ENCODE peak calls at places on chromosomes 4 and X, in ten cellular contexts. One of them, this sample, is unnamed.

GRCh38 chr4:24471623-24472510 is 112.5 kb downstream of the DHX15 start:
- DNase-seq in SW480: peak
- DNase-seq in natural killer cell treated with Interleukin-12 subunit alpha and Interleukin-12 subunit beta and Interleukin-15 and Interleukin-18, amount 100 ng/mL, for 72 hours: no peak
- DNase-seq in progenitor cell of endocrine pancreas: peak
- DNase-seq in naive thymus-derived CD8-positive, alpha-beta T cell: no peak
- DNase-seq in NCI-H1436: no peak
- DNase-seq in left ventricle myocardium inferior: peak
- DNase-seq in GM04503: no peak
- DNase-seq in GM19239: no peak
- DNase-seq in lower leg skin: no peak
- DNase-seq in this sample: no peak

GRCh38 chrX:34918856-34919255 is 23.7 kb upstream of the FAM47B start:
- DNase-seq in SW480: peak
- DNase-seq in natural killer cell treated with Interleukin-12 subunit alpha and Interleukin-12 subunit beta and Interleukin-15 and Interleukin-18, amount 100 ng/mL, for 72 hours: no peak
- DNase-seq in progenitor cell of endocrine pancreas: no peak
- DNase-seq in naive thymus-derived CD8-positive, alpha-beta T cell: no peak
- DNase-seq in NCI-H1436: no peak
- DNase-seq in left ventricle myocardium inferior: no peak
- DNase-seq in GM04503: peak
- DNase-seq in GM19239: no peak
- DNase-seq in lower leg skin: no peak
- DNase-seq in this sample: no peak

GRCh38 chr4:74529284-74530041 is 84.5 kb downstream of the AREG start:
- DNase-seq in SW480: no peak
- DNase-seq in natural killer cell treated with Interleukin-12 subunit alpha and Interleukin-12 subunit beta and Interleukin-15 and Interleukin-18, amount 100 ng/mL, for 72 hours: no peak
- DNase-seq in progenitor cell of endocrine pancreas: no peak
- DNase-seq in naive thymus-derived CD8-positive, alpha-beta T cell: no peak
- DNase-seq in NCI-H1436: no peak
- DNase-seq in left ventricle myocardium inferior: no peak
- DNase-seq in GM04503: no peak
- DNase-seq in GM19239: no peak
- DNase-seq in lower leg skin: no peak
- DNase-seq in this sample: no peak

GRCh38 chr4:177484613-177485021 is 42.4 kb upstream of the AGA start:
- DNase-seq in SW480: peak
- DNase-seq in natural killer cell treated with Interleukin-12 subunit alpha and Interleukin-12 subunit beta and Interleukin-15 and Interleukin-18, amount 100 ng/mL, for 72 hours: no peak
- DNase-seq in progenitor cell of endocrine pancreas: no peak
- DNase-seq in naive thymus-derived CD8-positive, alpha-beta T cell: no peak
- DNase-seq in NCI-H1436: no peak
- DNase-seq in left ventricle myocardium inferior: no peak
- DNase-seq in GM04503: peak
- DNase-seq in GM19239: no peak
- DNase-seq in lower leg skin: no peak
- DNase-seq in this sample: no peak

GRCh38 chr4:18980516-18981233 is 959.1 kb upstream of the LCORL start:
- DNase-seq in SW480: no peak
- DNase-seq in natural killer cell treated with Interleukin-12 subunit alpha and Interleukin-12 subunit beta and Interleukin-15 and Interleukin-18, amount 100 ng/mL, for 72 hours: no peak
- DNase-seq in progenitor cell of endocrine pancreas: no peak
- DNase-seq in naive thymus-derived CD8-positive, alpha-beta T cell: no peak
- DNase-seq in NCI-H1436: no peak
- DNase-seq in left ventricle myocardium inferior: no peak
- DNase-seq in GM04503: no peak
- DNase-seq in GM19239: no peak
- DNase-seq in lower leg skin: no peak
- DNase-seq in this sample: no peak

GRCh38 chr4:54367059-54367458 is 138.0 kb downstream of the PDGFRA start:
- DNase-seq in SW480: no peak
- DNase-seq in natural killer cell treated with Interleukin-12 subunit alpha and Interleukin-12 subunit beta and Interleukin-15 and Interleukin-18, amount 100 ng/mL, for 72 hours: no peak
- DNase-seq in progenitor cell of endocrine pancreas: no peak
- DNase-seq in naive thymus-derived CD8-positive, alpha-beta T cell: no peak
- DNase-seq in NCI-H1436: no peak
- DNase-seq in left ventricle myocardium inferior: no peak
- DNase-seq in GM04503: no peak
- DNase-seq in GM19239: no peak
- DNase-seq in lower leg skin: no peak
- DNase-seq in this sample: no peak

GRCh38 chr4:176549161-176549865 is 229.5 kb downstream of the SPCS3 start:
- DNase-seq in SW480: no peak
- DNase-seq in natural killer cell treated with Interleukin-12 subunit alpha and Interleukin-12 subunit beta and Interleukin-15 and Interleukin-18, amount 100 ng/mL, for 72 hours: no peak
- DNase-seq in progenitor cell of endocrine pancreas: no peak
- DNase-seq in naive thymus-derived CD8-positive, alpha-beta T cell: no peak
- DNase-seq in NCI-H1436: no peak
- DNase-seq in left ventricle myocardium inferior: no peak
- DNase-seq in GM04503: no peak
- DNase-seq in GM19239: no peak
- DNase-seq in lower leg skin: no peak
- DNase-seq in this sample: no peak

GRCh38 chrX:24231169-24231568 is 81.6 kb downstream of the ZFX start:
- DNase-seq in SW480: peak
- DNase-seq in natural killer cell treated with Interleukin-12 subunit alpha and Interleukin-12 subunit beta and Interleukin-15 and Interleukin-18, amount 100 ng/mL, for 72 hours: no peak
- DNase-seq in progenitor cell of endocrine pancreas: no peak
- DNase-seq in naive thymus-derived CD8-positive, alpha-beta T cell: no peak
- DNase-seq in NCI-H1436: no peak
- DNase-seq in left ventricle myocardium inferior: no peak
- DNase-seq in GM04503: peak
- DNase-seq in GM19239: no peak
- DNase-seq in lower leg skin: no peak
- DNase-seq in this sample: no peak

GRCh38 chr4:109977854-109978501 is 65.3 kb downstream of the EGF start:
- DNase-seq in SW480: peak
- DNase-seq in natural killer cell treated with Interleukin-12 subunit alpha and Interleukin-12 subunit beta and Interleukin-15 and Interleukin-18, amount 100 ng/mL, for 72 hours: no peak
- DNase-seq in progenitor cell of endocrine pancreas: no peak
- DNase-seq in naive thymus-derived CD8-positive, alpha-beta T cell: peak
- DNase-seq in NCI-H1436: no peak
- DNase-seq in left ventricle myocardium inferior: no peak
- DNase-seq in GM04503: no peak
- DNase-seq in GM19239: no peak
- DNase-seq in lower leg skin: no peak
- DNase-seq in this sample: no peak

GRCh38 chr4:174753031-174753430 is 76.0 kb downstream of the GLRA3 start:
- DNase-seq in SW480: no peak
- DNase-seq in natural killer cell treated with Interleukin-12 subunit alpha and Interleukin-12 subunit beta and Interleukin-15 and Interleukin-18, amount 100 ng/mL, for 72 hours: no peak
- DNase-seq in progenitor cell of endocrine pancreas: no peak
- DNase-seq in naive thymus-derived CD8-positive, alpha-beta T cell: no peak
- DNase-seq in NCI-H1436: no peak
- DNase-seq in left ventricle myocardium inferior: no peak
- DNase-seq in GM04503: no peak
- DNase-seq in GM19239: no peak
- DNase-seq in lower leg skin: no peak
- DNase-seq in this sample: no peak

GRCh38 chrX:133859860-133860259 is 125.5 kb downstream of the GPC3 start:
- DNase-seq in SW480: no peak
- DNase-seq in natural killer cell treated with Interleukin-12 subunit alpha and Interleukin-12 subunit beta and Interleukin-15 and Interleukin-18, amount 100 ng/mL, for 72 hours: no peak
- DNase-seq in progenitor cell of endocrine pancreas: no peak
- DNase-seq in naive thymus-derived CD8-positive, alpha-beta T cell: no peak
- DNase-seq in NCI-H1436: peak
- DNase-seq in left ventricle myocardium inferior: no peak
- DNase-seq in GM04503: peak
- DNase-seq in GM19239: no peak
- DNase-seq in lower leg skin: peak
- DNase-seq in this sample: no peak

GRCh38 chr4:110198472-110199419 is at the start of gene ELOVL6:
- DNase-seq in SW480: peak
- DNase-seq in natural killer cell treated with Interleukin-12 subunit alpha and Interleukin-12 subunit beta and Interleukin-15 and Interleukin-18, amount 100 ng/mL, for 72 hours: peak
- DNase-seq in progenitor cell of endocrine pancreas: peak
- DNase-seq in naive thymus-derived CD8-positive, alpha-beta T cell: peak
- DNase-seq in NCI-H1436: peak
- DNase-seq in left ventricle myocardium inferior: peak
- DNase-seq in GM04503: no peak
- DNase-seq in GM19239: peak
- DNase-seq in lower leg skin: peak
- DNase-seq in this sample: no peak

GRCh38 chrX:118655561-118656246 is 71.7 kb upstream of the IL13RA1 start:
- DNase-seq in SW480: no peak
- DNase-seq in natural killer cell treated with Interleukin-12 subunit alpha and Interleukin-12 subunit beta and Interleukin-15 and Interleukin-18, amount 100 ng/mL, for 72 hours: no peak
- DNase-seq in progenitor cell of endocrine pancreas: no peak
- DNase-seq in naive thymus-derived CD8-positive, alpha-beta T cell: no peak
- DNase-seq in NCI-H1436: no peak
- DNase-seq in left ventricle myocardium inferior: no peak
- DNase-seq in GM04503: peak
- DNase-seq in GM19239: no peak
- DNase-seq in lower leg skin: no peak
- DNase-seq in this sample: no peak

GRCh38 chr4:175330652-175331051 is 412.5 kb downstream of the ADAM29 start:
- DNase-seq in SW480: no peak
- DNase-seq in natural killer cell treated with Interleukin-12 subunit alpha and Interleukin-12 subunit beta and Interleukin-15 and Interleukin-18, amount 100 ng/mL, for 72 hours: no peak
- DNase-seq in progenitor cell of endocrine pancreas: no peak
- DNase-seq in naive thymus-derived CD8-positive, alpha-beta T cell: no peak
- DNase-seq in NCI-H1436: no peak
- DNase-seq in left ventricle myocardium inferior: no peak
- DNase-seq in GM04503: no peak
- DNase-seq in GM19239: no peak
- DNase-seq in lower leg skin: no peak
- DNase-seq in this sample: no peak

This sample was measured in thoracic aorta.